ENCODE peak calls at places on chromosomes 13 and 19, in eight cellular contexts. U is GOT3; C is activated CD4-positive, alpha-beta T cell treated with anti-CD3 and anti-CD28 coated beads, Interleukin-2, amount 50 U/mL, for 48 hours; A is amniotic stem cell; O is IMR-90; K is GF-D8; Y is SK-N-SH; Q is stimulated activated naive B cell treated with anti-CD40 and anti-IgM and Interleukin-4, amounts not matched to agents 10 μg/mL and 1 μg/mL and 100 μg/mL, for 72 hours. L is an unnamed sample.
A peak's percentile ranks its signal among the peaks of the same experiment; 100 is the strongest.

GRCh38 chr13:33545492-33545891 is 259.9 kb upstream of the STARD13 start:
- DNase-seq in U (no peak), C (no peak), A (no peak), O (no peak), K (no peak), Y (no peak), Q (no peak), L (no peak)

GRCh38 chr13:27176772-27177171 is 5.2 kb upstream of the USP12 start:
- DNase-seq in U (no peak), C (no peak), A (no peak), O (no peak), K (no peak), Y (no peak), Q (no peak), L (no peak)

GRCh38 chr13:35979378-35979911 is 151.7 kb downstream of the DCLK1 start:
- DNase-seq in U (peak; percentile 22), C (no peak), A (peak; percentile 64), O (peak; percentile 83), K (no peak), Y (no peak), Q (no peak), L (no peak)

GRCh38 chr13:33284016-33284415 is 1.5 kb downstream of the STARD13 start:
- DNase-seq in U (no peak), C (no peak), A (no peak), O (peak; percentile 65), K (no peak), Y (no peak), Q (no peak), L (no peak)

GRCh38 chr13:73945871-73946270 is 188.3 kb downstream of the KLF12 start:
- DNase-seq in U (no peak), C (no peak), A (no peak), O (no peak), K (no peak), Y (peak; percentile 41), Q (no peak), L (no peak)

GRCh38 chr13:84431646-84432045 is 549.4 kb upstream of the SLITRK1 start:
- DNase-seq in U (no peak), C (no peak), A (peak; percentile 15), O (peak; percentile 66), K (no peak), Y (no peak), Q (no peak), L (no peak)

GRCh38 chr13:73440296-73440895 is 381.6 kb downstream of the KLF5 start:
- DNase-seq in U (no peak), C (peak; percentile 22), A (no peak), O (no peak), K (no peak), Y (no peak), Q (no peak), L (no peak)

GRCh38 chr13:108615241-108615640 is 14.2 kb upstream of the MYO16 start:
- DNase-seq in U (no peak), C (no peak), A (no peak), O (no peak), K (no peak), Y (no peak), Q (no peak), L (no peak)

GRCh38 chr19:11963566-11964355 is 1.1 kb upstream of the ZNF763 start:
- DNase-seq in U (peak; percentile 44), C (peak; percentile 83), A (peak; percentile 51), O (peak; percentile 61), K (peak; percentile 14), Y (peak; percentile 81), Q (peak; percentile 61), L (no peak)

GRCh38 chr13:76350399-76350798 is 535.8 kb downstream of the KCTD12 start:
- DNase-seq in U (no peak), C (no peak), A (no peak), O (peak; percentile 16), K (no peak), Y (no peak), Q (no peak), L (no peak)

GRCh38 chr13:110771194-110771593 is 57.7 kb downstream of the ING1 start:
- DNase-seq in U (no peak), C (no peak), A (no peak), O (peak; percentile 29), K (no peak), Y (no peak), Q (peak; percentile 4), L (no peak)

GRCh38 chr19:10923503-10924076 is 4.8 kb downstream of the YIPF2 start:
- DNase-seq in U (no peak), C (no peak), A (no peak), O (no peak), K (no peak), Y (no peak), Q (no peak), L (peak; percentile 63)

GRCh38 chr19:5184930-5185329 is 155.7 kb downstream of the PTPRS start:
- DNase-seq in U (no peak), C (no peak), A (no peak), O (no peak), K (no peak), Y (no peak), Q (no peak), L (no peak)

GRCh38 chr19:36213793-36214387 is 575 bp downstream of the ZNF565 start:
- DNase-seq in U (no peak), C (no peak), A (no peak), O (peak; percentile 45), K (no peak), Y (no peak), Q (peak; percentile 15), L (no peak)

GRCh38 chr13:113453962-113454361 is 674 bp upstream of the ADPRHL1 start:
- DNase-seq in U (no peak), C (no peak), A (no peak), O (no peak), K (no peak), Y (peak; percentile 58), Q (no peak), L (no peak)

GRCh38 chr19:16366433-16367268 is 42.0 kb downstream of the KLF2 start:
- DNase-seq in U (no peak), C (peak; percentile 42), A (no peak), O (no peak), K (peak; percentile 75), Y (no peak), Q (peak; percentile 46), L (no peak)

GRCh38 chr19:39401549-39402416 is 4.9 kb upstream of the ZFP36 start:
- DNase-seq in U (no peak), C (peak; percentile 87), A (no peak), O (peak; percentile 89), K (peak; percentile 57), Y (no peak), Q (peak; percentile 80), L (no peak)

GRCh38 chr19:12947702-12948596 is 2.3 kb downstream of the RAD23A start:
- DNase-seq in U (no peak), C (no peak), A (no peak), O (no peak), K (no peak), Y (no peak), Q (no peak), L (no peak)

GRCh38 chr13:20832861-20833260 is 59.1 kb upstream of the EEF1AKMT1 start:
- DNase-seq in U (no peak), C (no peak), A (no peak), O (no peak), K (no peak), Y (no peak), Q (no peak), L (no peak)

GRCh38 chr19:42816901-42817300 is 51.4 kb upstream of the PSG8 start:
- DNase-seq in U (no peak), C (no peak), A (no peak), O (peak; percentile 31), K (no peak), Y (no peak), Q (no peak), L (no peak)

GRCh38 chr19:2212861-2213711 is 23.0 kb downstream of the PLEKHJ1 start:
- DNase-seq in U (no peak), C (no peak), A (no peak), O (no peak), K (no peak), Y (no peak), Q (no peak), L (no peak)

GRCh38 chr13:39767791-39768564 is 112.5 kb downstream of the COG6 start:
- DNase-seq in U (no peak), C (no peak), A (no peak), O (no peak), K (no peak), Y (no peak), Q (no peak), L (no peak)

GRCh38 chr13:23722726-23723453 is 152.7 kb downstream of the TNFRSF19 start:
- DNase-seq in U (no peak), C (no peak), A (no peak), O (no peak), K (no peak), Y (no peak), Q (no peak), L (no peak)

GRCh38 chr19:46787331-46788100 is 878 bp downstream of the SLC1A5 start:
- DNase-seq in U (no peak), C (peak; percentile 56), A (no peak), O (peak; percentile 63), K (peak; percentile 23), Y (peak; percentile 74), Q (peak; percentile 35), L (no peak)

GRCh38 chr13:79126706-79127105 is 279.3 kb downstream of the RBM26 start:
- DNase-seq in U (no peak), C (no peak), A (no peak), O (no peak), K (no peak), Y (no peak), Q (no peak), L (no peak)

GRCh38 chr13:29230446-29230845 is 365.0 kb downstream of the SLC7A1 start:
- DNase-seq in U (no peak), C (no peak), A (no peak), O (no peak), K (no peak), Y (no peak), Q (no peak), L (no peak)

GRCh38 chr13:71030789-71031188 is 836.2 kb downstream of the DACH1 start:
- DNase-seq in U (no peak), C (no peak), A (no peak), O (no peak), K (no peak), Y (no peak), Q (no peak), L (no peak)

GRCh38 chr13:30618186-30618937 is 642 bp downstream of the USPL1 start:
- DNase-seq in U (no peak), C (no peak), A (no peak), O (no peak), K (peak; percentile 7), Y (no peak), Q (peak; percentile 26), L (no peak)

GRCh38 chr13:55553736-55554135 is 1587.0 kb upstream of the PRR20A start:
- DNase-seq in U (no peak), C (no peak), A (no peak), O (no peak), K (no peak), Y (no peak), Q (no peak), L (no peak)

GRCh38 chr13:23610187-23610576 is 40.0 kb downstream of the TNFRSF19 start:
- DNase-seq in U (no peak), C (no peak), A (no peak), O (peak; percentile 35), K (no peak), Y (no peak), Q (no peak), L (no peak)

GRCh38 chr13:91036886-91037285 is 310.6 kb upstream of the MIR17HG start:
- DNase-seq in U (no peak), C (no peak), A (no peak), O (no peak), K (no peak), Y (no peak), Q (no peak), L (no peak)

GRCh38 chr19:41990615-41991014 is 3.4 kb downstream of the ATP1A3 start:
- DNase-seq in U (no peak), C (no peak), A (no peak), O (no peak), K (no peak), Y (no peak), Q (no peak), L (no peak)

GRCh38 chr19:12802267-12803106 is 618 bp downstream of the THSD8 start:
- DNase-seq in U (no peak), C (no peak), A (no peak), O (no peak), K (no peak), Y (no peak), Q (no peak), L (no peak)

GRCh38 chr19:52188822-52189744 is 769 bp upstream of the PPP2R1A start:
- DNase-seq in U (no peak), C (no peak), A (no peak), O (no peak), K (no peak), Y (peak; percentile 59), Q (no peak), L (no peak)

L was measured in RWPE2.